ENCODE peak calls at places on chromosomes 1 and 21, in four cellular contexts. Y is GM12878, H is K562, U is HepG2. E is an unnamed sample.

GRCh38 chr1:198125995-198126758 is 30.6 kb upstream of the NEK7 start:
- DNase-seq in Y (no peak), H (no peak), U (peak), E (no peak)

GRCh38 chr1:2314803-2315710 is 76.3 kb downstream of the MORN1 start:
- DNase-seq in Y (no peak), H (peak), U (peak), E (peak)

GRCh38 chr1:5649795-5650194 is 342.4 kb downstream of the NPHP4 start:
- DNase-seq in Y (no peak), H (no peak), U (no peak), E (no peak)

GRCh38 chr1:69648486-69648885 is 80.8 kb downstream of the LRRC7 start:
- DNase-seq in Y (no peak), H (no peak), U (no peak), E (no peak)

GRCh38 chr1:186807162-186807561 is 21.6 kb upstream of the PLA2G4A start:
- DNase-seq in Y (no peak), H (no peak), U (no peak), E (no peak)

GRCh38 chr1:55380313-55380970 is 165.3 kb upstream of the USP24 start:
- DNase-seq in Y (no peak), H (no peak), U (no peak), E (no peak)

GRCh38 chr1:13570924-13571323 is 12.7 kb upstream of the PDPN start:
- DNase-seq in Y (no peak), H (peak), U (no peak), E (no peak)

GRCh38 chr1:37064059-37064458 is 29.7 kb upstream of the GRIK3 start:
- DNase-seq in Y (no peak), H (no peak), U (no peak), E (no peak)

GRCh38 chr1:58839871-58840835 is 56.3 kb upstream of the JUN start:
- DNase-seq in Y (no peak), H (no peak), U (no peak), E (no peak)

GRCh38 chr21:46471514-46471913 is 12.8 kb downstream of the DIP2A start:
- DNase-seq in Y (no peak), H (no peak), U (no peak), E (no peak)

GRCh38 chr1:181554465-181554864 is 71.1 kb downstream of the CACNA1E start:
- DNase-seq in Y (no peak), H (no peak), U (no peak), E (no peak)

GRCh38 chr1:171654705-171655214 is 2.3 kb upstream of the MYOC start:
- DNase-seq in Y (no peak), H (no peak), U (no peak), E (no peak)

GRCh38 chr1:13702425-13703127 is 2.6 kb downstream of the PRDM2 start:
- DNase-seq in Y (peak), H (no peak), U (no peak), E (no peak)

GRCh38 chr1:2044510-2045319 is 5.5 kb upstream of the PRKCZ start:
- DNase-seq in Y (no peak), H (peak), U (peak), E (peak)

GRCh38 chr1:27074175-27074780 is 61.6 kb upstream of the TENT5B start:
- DNase-seq in Y (no peak), H (peak), U (no peak), E (no peak)

GRCh38 chr1:174074757-174075156 is 52.6 kb upstream of the RC3H1 start:
- DNase-seq in Y (no peak), H (peak), U (no peak), E (no peak)

GRCh38 chr1:202365092-202365815 is 16.8 kb downstream of the PPP1R12B start:
- DNase-seq in Y (no peak), H (no peak), U (no peak), E (no peak)

GRCh38 chr1:39189592-39190041 is 14.9 kb upstream of the MACF1 start:
- DNase-seq in Y (no peak), H (no peak), U (peak), E (no peak)

GRCh38 chr1:242004751-242005495 is 6.0 kb upstream of the MAP1LC3C start:
- DNase-seq in Y (no peak), H (no peak), U (no peak), E (no peak)

GRCh38 chr21:38352536-38353219 is 95.9 kb downstream of the KCNJ15 start:
- DNase-seq in Y (no peak), H (peak), U (peak), E (peak)

GRCh38 chr1:72281637-72282270 is 585 bp downstream of the NEGR1 start:
- DNase-seq in Y (no peak), H (no peak), U (no peak), E (peak)

GRCh38 chr1:9448132-9449105 is 90.8 kb upstream of the SLC25A33 start:
- DNase-seq in Y (no peak), H (no peak), U (no peak), E (no peak)

GRCh38 chr1:56575865-56576264 is 3.5 kb downstream of the PLPP3 start:
- DNase-seq in Y (no peak), H (no peak), U (no peak), E (no peak)

DNA sequence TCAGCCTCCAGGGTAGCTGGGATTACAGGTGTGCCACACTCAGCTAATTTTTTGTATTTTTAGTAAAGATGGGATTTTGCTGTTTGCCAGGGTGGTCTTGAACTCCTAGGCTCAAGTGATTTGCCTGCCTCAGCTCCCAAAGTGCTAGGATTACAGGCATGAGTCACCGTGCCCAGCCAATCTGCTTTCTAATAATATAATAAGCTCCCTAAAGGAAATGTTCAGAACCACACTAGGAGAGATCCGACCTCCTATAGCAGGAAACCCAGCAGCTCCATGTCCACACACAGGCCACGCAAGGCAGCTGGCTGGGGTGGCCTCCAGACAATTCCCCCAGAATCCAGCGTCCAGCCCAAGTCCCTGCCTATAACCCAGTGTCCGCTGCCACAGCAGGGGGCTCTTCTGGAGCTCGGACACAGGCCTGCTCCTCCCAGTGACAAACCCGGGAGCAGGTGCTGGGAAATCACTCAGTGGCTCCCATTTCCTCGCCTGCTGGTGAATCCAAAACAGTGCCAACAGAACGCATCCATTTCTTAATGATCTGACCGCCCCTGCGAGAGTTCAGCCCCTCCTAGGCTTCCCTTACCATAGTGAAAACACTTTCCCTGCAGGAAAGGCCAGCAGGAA is 7.5 kb downstream of the RIPK4 start:
- DNase-seq in Y (no peak), H (no peak), U (no peak), E (no peak)
- TF ChIP-seq TARDBP in Y (no peak), H (no peak), U (no peak), E (no peak)

DNA sequence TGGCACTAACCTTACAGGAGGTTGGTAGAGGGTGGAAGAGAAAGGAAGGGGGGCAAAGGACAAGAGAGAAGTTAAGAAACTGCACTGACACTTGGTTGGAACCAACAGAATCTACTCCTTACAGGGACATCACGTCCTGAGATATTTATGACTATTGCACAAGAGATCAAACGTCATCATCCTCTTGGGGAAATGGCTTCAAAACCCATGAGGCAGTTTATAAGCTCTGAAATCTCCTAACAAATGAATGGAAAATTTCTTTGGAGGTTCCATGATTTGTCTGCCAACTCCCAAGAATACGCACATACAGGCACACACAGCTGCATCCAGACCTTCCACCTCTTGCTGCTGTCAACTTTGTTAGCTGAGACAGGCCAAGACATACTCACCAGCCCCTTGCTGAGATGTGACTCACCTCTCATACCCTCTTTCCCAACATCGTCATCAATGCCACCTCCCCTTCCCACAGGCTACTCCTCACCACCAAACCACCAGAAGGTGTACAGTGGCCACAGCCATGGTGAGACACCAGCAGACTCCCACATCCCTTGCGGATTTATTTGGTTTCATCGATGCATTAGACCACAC is 135.5 kb downstream of the SETD4 start:
- DNase-seq in Y (no peak), H (no peak), U (no peak), E (no peak)
- TF ChIP-seq BHLHE40 in Y (no peak), H (no peak), U (no peak), E (no peak)

GRCh38 chr1:12113433-12114339 is 50.6 kb downstream of the TNFRSF8 start:
- DNase-seq in Y (no peak), H (peak), U (no peak), E (no peak)
- TF ChIP-seq TARDBP in Y (no peak), H (no peak), U (no peak), E (no peak)

GRCh38 chr1:155051777-155052398 is 772 bp downstream of the ADAM15 start:
- DNase-seq in Y (no peak), H (no peak), U (no peak), E (peak)
- TF ChIP-seq BHLHE40 in Y (no peak), H (no peak), U (no peak), E (no peak)

DNA sequence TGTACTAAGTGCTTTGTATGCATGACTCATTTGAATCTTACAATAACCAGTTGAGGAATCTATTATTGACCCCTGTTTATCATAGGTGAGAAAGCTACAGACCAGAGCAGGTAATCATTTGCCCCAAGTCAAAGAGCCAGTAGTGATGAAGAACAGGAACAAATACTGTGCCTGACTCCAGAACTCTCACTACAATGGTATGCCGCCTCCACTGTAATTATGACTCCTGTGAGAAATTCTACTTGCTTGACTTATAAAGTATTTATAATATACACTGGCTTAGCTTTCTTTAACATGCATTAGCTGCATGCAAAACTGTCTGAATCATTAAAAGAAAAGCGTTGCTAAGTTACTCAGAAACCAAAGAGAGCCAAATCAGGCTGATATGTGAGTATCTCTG is 92.6 kb downstream of the ZNF281 start:
- DNase-seq in Y (no peak), H (no peak), U (no peak), E (no peak)
- TF ChIP-seq TARDBP in Y (no peak), H (no peak), U (no peak), E (no peak)

DNA sequence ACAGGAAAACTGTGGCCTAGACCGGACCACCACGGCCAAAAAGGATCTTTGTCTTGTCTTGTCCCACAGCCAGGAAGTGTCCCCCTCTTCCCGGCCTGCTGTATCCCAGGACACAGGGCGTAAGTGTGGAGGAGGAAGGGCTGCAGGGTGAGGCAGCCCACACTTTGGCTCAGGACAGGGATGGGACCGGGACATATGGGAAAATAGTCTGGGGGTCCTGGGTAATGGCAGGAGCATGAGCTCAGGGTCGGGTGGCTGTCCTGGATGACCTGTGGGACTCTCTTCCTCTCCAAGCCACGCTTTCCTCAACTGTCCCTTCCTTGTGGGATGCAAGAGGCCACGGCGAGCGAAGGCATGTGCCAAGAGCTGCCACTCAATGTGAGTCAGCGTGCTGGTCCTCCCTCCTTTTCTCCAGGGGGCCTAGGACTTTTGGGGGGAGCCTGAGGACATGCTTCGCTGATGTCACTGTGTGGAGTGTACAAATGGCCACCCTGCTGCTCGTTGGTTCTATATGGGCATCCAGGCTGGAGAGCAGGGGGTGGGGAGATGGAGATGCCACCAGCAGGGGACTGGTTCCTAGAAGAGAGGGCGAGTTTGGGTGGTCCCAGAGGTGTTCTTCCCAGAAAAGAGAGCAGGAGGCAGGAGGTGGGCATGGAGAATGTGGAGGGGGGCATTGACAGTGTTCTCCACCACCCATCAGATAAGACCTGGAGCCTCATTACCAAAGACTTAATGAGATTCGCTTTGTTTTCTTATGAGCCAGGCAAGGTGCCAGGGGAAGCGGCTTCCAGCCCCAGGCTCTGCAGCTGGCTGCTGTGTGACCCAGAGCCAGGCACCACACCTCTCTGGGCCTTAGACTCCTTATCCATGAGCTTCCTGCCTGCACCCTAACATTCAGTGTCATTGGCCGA is 11.5 kb upstream of the PADI1 start:
- DNase-seq in Y (no peak), H (no peak), U (no peak), E (no peak)
- TF ChIP-seq BHLHE40 in Y (no peak), H (no peak), U (no peak), E (no peak)

GRCh38 chr1:52825868-52826267 is 16.7 kb upstream of the ZYG11A start:
- DNase-seq in Y (no peak), H (no peak), U (no peak), E (no peak)
- TF ChIP-seq TARDBP in Y (no peak), H (no peak), U (no peak), E (no peak)

GRCh38 chr21:36704958-36705678 is 6.2 kb downstream of the SIM2 start:
- DNase-seq in Y (no peak), H (no peak), U (no peak), E (no peak)

GRCh38 chr21:36705679-36706481 is 7.0 kb downstream of the SIM2 start:
- DNase-seq in Y (no peak), H (peak), U (no peak), E (no peak)

GRCh38 chr21:36703626-36704280 is 4.8 kb downstream of the SIM2 start:
- DNase-seq in Y (no peak), H (no peak), U (no peak), E (no peak)

GRCh38 chr21:36703123-36703522 is 4.2 kb downstream of the SIM2 start:
- DNase-seq in Y (no peak), H (no peak), U (no peak), E (no peak)

GRCh38 chr21:36704281-36704957 is 5.5 kb downstream of the SIM2 start:
- DNase-seq in Y (no peak), H (no peak), U (no peak), E (no peak)
- TF ChIP-seq BHLHE40 in Y (no peak), H (no peak), U (no peak), E (no peak)

E was measured in HEK293T.